ENCODE peak calls at places on chromosome 15, in six cellular contexts. U is HCT116, B is IMR-90, E is PC-9, Z is Karpas-422, N is fibroblast of lung. V is an unnamed sample. For H4K20me1, the result is how much of the 10 kb centered on the place peaks cover.

GRCh38 chr15:84653584-84653909 is 536 bp downstream of the WDR73 start:
- DNase-seq in N (no peak), B (no peak), Z (peak), U (no peak), E (no peak), V (no peak)

GRCh38 chr15:61319892-61320291 is 90.8 kb upstream of the RORA start:
- DNase-seq in Z (no peak), U (no peak), B (no peak), N (no peak), E (no peak), V (no peak)

GRCh38 chr15:89469331-89470107 is 26.9 kb downstream of the RHCG start:
- DNase-seq in Z (no peak), B (no peak), E (no peak), N (no peak), U (no peak), V (no peak)

GRCh38 chr15:40333922-40334492 is 6.7 kb downstream of the CCDC9B start:
- DNase-seq in Z (no peak), B (peak), E (no peak), N (peak), U (no peak), V (peak)

GRCh38 chr15:58487041-58487723 is 55.4 kb downstream of the LIPC start:
- DNase-seq in U (no peak), Z (no peak), E (no peak), B (no peak), N (no peak), V (no peak)

GRCh38 chr15:51126842-51127241 is 32.1 kb upstream of the TNFAIP8L3 start:
- DNase-seq in Z (no peak), E (no peak), U (no peak), B (no peak), N (no peak), V (no peak)

GRCh38 chr15:63679588-63679987 is 82.4 kb downstream of the FBXL22 start:
- DNase-seq in N (no peak), Z (no peak), B (no peak), E (no peak), U (no peak), V (no peak)

GRCh38 chr15:32824777-32825176 is 107.0 kb downstream of the GREM1 start:
- DNase-seq in Z (no peak), U (no peak), N (peak), E (peak), B (peak), V (peak)

GRCh38 chr15:74134387-74135027 is 4.1 kb downstream of the ISLR2 start:
- DNase-seq in N (peak), Z (no peak), B (peak), U (no peak), E (no peak), V (no peak)

GRCh38 chr15:91890614-91891013 is 37.1 kb downstream of the SLCO3A1 start:
- DNase-seq in E (peak), U (peak), B (peak), Z (no peak), N (no peak), V (peak)

GRCh38 chr15:59553879-59554735 is 57.5 kb upstream of the GCNT3 start:
- DNase-seq in E (peak), U (no peak), Z (no peak), N (no peak), B (no peak), V (peak)

DNA sequence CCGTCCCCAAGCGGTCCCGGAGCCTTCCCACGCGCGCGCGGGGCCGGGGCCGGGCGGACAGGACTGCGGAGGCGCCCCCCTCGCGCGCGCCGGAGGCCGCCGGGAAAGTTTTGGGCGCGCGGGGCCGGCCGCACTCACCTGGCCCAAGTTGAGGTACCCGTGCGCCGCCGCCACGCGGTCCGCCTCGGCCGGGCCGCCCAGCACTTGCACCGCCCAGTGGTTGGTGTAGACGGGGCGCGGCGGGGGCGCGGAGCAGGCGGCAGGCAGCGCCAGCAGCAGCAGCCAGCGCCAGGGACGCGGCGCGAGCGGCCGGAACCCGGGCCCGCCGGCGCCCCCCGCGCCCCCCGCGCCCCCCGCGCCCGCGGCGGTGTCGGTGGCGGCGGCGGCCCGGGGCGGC is 273 bp downstream of the PCSK6 start:
- DNase-seq in B (no peak), Z (no peak), E (peak), U (peak), N (no peak), V (no peak)
- H3K4me3 ChIP-seq in B (no peak), Z (no peak), E (peak), U (peak), N (no peak), V (no peak)

GRCh38 chr15:65305144-65305758 is 774 bp downstream of the RNU5B-1 start:
- DNase-seq in E (no peak), N (no peak), Z (no peak), U (no peak), B (no peak), V (no peak)
- H2AFZ ChIP-seq in E (no peak), N (no peak), Z (no peak), U (no peak), B (no peak), V (no peak)

DNA sequence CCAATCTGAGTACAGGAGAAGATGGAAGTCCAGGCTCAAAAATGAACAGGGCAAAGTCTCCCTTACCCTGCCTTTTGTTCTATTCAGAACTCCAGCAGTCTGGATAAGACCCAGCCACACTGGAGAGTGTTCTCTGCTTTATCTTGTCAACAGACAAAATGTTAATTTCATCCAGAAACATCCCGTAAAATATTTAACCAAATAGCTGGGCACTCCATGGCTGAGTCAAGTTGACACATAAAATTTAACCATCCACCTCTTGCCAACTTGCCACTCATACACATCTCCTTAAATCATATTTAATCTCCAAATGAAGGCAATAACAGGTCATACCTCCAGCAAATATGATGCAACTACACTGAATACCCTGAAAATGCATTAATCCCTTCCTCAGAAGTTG is 33.6 kb downstream of the MKRN3 start:
- DNase-seq in Z (no peak), B (no peak), E (no peak), U (no peak), N (no peak), V (no peak)
- H4K20me1 ChIP-seq in Z (under half), B (under half), E (under half), U (under half), N (under half), V (under half)

DNA sequence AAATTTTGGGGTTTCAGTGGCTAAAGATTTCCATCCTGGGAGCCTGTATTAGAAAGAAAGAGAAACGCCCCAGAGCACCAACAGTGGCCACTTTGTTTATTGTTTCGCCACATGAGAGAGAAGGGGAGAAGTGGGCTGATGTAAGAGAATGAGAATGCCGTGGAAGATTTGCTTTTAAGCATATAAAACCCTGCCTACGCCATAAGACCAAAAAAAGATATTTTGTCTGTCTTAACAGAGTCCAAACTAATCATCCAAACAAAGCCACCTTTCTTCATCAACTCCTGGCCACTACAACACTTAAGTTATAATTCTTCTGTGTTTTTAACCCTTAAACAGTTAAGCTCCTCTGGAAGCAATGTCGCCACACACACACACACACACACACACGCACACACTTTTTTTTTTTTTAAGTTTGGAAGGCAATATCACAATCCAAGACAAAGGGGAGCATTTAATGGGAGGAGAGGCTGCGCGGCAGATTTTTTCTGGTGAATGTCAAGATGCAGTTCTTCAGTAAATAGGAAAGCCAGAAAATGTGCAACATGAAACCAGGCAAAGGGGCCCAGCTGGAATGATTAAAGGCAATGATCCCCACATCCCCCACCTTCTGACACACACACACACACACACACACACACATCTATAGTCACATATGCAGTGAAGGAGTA is 19.3 kb downstream of the EID1 start:
- DNase-seq in N (peak), E (no peak), B (peak), U (no peak), Z (no peak), V (peak)
- H3K4me3 ChIP-seq in N (peak), E (no peak), B (peak), U (no peak), Z (no peak), V (peak)

GRCh38 chr15:35519536-35520149 is 26.3 kb downstream of the DPH6 start:
- DNase-seq in U (peak), E (no peak), Z (peak), N (peak), B (peak), V (peak)

DNA sequence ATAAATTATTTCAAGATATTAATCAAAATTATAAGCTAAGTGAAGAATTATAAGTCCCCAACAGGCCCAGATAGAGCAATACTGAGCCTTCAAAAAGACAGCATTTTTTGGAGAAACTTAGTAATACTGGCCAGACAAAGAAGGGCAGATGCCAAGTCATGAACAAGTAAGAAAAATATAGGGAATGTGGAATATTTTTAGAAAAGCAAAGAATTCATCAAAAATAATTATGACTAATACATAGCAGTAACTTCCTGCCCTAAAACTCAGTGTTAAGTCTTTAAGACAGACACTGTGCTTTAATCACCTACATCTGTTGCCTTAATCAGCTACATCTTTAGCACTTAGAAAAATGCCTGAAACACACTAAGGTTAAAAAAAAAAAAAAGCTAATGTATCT is 31.2 kb downstream of the DPH6 start:
- DNase-seq in N (no peak), E (no peak), B (peak), U (no peak), Z (no peak), V (peak)
- H2AFZ ChIP-seq in N (no peak), E (no peak), B (no peak), U (no peak), Z (no peak), V (no peak)

DNA sequence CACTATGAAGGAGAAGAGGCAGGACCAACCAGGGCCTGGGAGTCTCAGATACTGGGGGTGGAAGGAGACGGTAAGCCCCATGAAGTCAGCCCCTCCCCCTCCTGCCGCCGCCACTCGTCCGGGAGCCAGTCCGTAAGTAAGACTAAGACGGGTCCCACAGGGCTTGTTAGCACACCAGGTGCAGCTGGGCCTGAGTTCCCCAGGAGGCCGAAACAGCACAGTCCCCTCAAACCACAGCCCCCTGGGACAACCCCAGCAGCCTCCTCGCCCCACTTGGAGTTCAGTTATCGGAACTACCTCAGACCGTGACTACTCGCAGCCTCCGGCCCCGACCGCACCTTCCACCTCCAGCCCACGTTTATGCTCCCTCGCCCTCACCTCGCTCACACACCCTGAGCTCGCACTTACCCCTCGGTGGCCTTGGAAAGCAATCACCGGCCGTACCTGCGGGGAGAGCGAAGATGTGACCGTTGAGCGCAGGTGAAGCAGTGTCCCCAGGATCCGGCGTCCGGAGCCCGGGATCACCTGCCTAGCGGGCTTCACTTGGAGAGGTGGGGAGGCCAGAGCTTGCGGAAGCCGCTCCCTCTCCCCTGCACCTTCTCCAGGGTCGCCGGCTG is 557 bp downstream of the ELL3 start:
- DNase-seq in E (peak), U (no peak), N (no peak), Z (peak), B (no peak), V (no peak)
- H4K20me1 ChIP-seq in E (under half), U (under half), N (under half), Z (under half), B (under half), V (under half)

GRCh38 chr15:41891946-41892345 is 1.9 kb downstream of the SPTBN5 start:
- DNase-seq in E (no peak), N (no peak), U (no peak), Z (no peak), B (no peak), V (no peak)
- H3K4me3 ChIP-seq in E (no peak), N (no peak), U (no peak), Z (no peak), B (no peak), V (no peak)

DNA sequence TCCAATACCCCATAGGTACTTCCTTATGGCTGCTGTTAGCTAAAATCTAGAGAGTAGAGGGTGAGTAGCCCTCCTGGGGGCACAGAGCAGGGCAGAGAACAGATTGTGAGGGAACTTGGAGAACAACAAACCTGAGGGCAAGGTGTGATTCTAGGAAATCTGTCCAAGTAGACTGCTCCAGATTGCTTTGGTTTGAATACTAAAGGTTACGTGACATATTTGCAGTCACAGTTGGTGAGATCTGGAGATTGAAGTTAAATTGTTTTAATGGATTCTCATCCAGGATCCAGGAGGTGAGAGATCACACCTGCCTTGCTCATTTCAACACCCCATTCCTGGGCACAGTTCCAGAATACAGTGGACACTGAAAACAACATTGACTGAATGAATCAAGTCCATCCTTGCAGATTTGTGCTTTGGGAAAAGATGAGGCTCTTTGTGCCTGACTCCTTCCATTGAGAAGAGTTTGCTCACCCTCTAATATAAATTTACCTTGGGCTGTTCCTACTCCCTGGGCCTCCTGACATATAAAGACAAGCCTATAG is 401.1 kb upstream of the MCTP2 start:
- DNase-seq in N (no peak), B (no peak), Z (no peak), U (no peak), E (no peak), V (no peak)
- H2AFZ ChIP-seq in N (no peak), B (no peak), Z (no peak), U (no peak), E (no peak), V (no peak)

V was measured in astrocyte.